ENCODE peak calls at places on chromosomes 7 and 10, in ten cellular contexts. One of them, this sample, is unnamed.

GRCh38 chr7:31372538-31372937 is 32.0 kb upstream of the NEUROD6 start:
- DNase-seq in hepatocyte: no peak
- DNase-seq in gastrocnemius medialis: no peak
- DNase-seq in pancreas: no peak
- DNase-seq in cardiac fibroblast: no peak
- DNase-seq in brain microvascular endothelial cell: no peak
- DNase-seq in right lobe of liver: no peak
- DNase-seq in sigmoid colon: no peak
- DNase-seq in endothelial cell of umbilical vein: no peak
- DNase-seq in cardiac muscle cell: no peak
- DNase-seq in this sample: no peak

GRCh38 chr10:97074256-97075145 is 111.3 kb downstream of the SLIT1 start:
- DNase-seq in brain microvascular endothelial cell: no peak
- DNase-seq in endothelial cell of umbilical vein: no peak
- DNase-seq in gastrocnemius medialis: no peak
- DNase-seq in cardiac muscle cell: no peak
- DNase-seq in right lobe of liver: no peak
- DNase-seq in cardiac fibroblast: no peak
- DNase-seq in hepatocyte: no peak
- DNase-seq in pancreas: no peak
- DNase-seq in sigmoid colon: no peak
- DNase-seq in this sample: no peak

GRCh38 chr10:76408646-76409045 is 977.2 kb downstream of the LRMDA start:
- DNase-seq in brain microvascular endothelial cell: no peak
- DNase-seq in right lobe of liver: no peak
- DNase-seq in sigmoid colon: no peak
- DNase-seq in cardiac fibroblast: no peak
- DNase-seq in hepatocyte: no peak
- DNase-seq in cardiac muscle cell: no peak
- DNase-seq in gastrocnemius medialis: no peak
- DNase-seq in pancreas: no peak
- DNase-seq in endothelial cell of umbilical vein: no peak
- DNase-seq in this sample: no peak

GRCh38 chr10:74083304-74083703 is 67.3 kb downstream of the AP3M1 start:
- DNase-seq in brain microvascular endothelial cell: no peak
- DNase-seq in right lobe of liver: peak; percentile 41
- DNase-seq in pancreas: no peak
- DNase-seq in hepatocyte: no peak
- DNase-seq in sigmoid colon: no peak
- DNase-seq in cardiac fibroblast: no peak
- DNase-seq in endothelial cell of umbilical vein: no peak
- DNase-seq in gastrocnemius medialis: peak; percentile 25
- DNase-seq in cardiac muscle cell: no peak
- DNase-seq in this sample: no peak

GRCh38 chr7:2757361-2757903 is 69.4 kb downstream of the AMZ1 start:
- DNase-seq in hepatocyte: peak; percentile 30
- DNase-seq in endothelial cell of umbilical vein: no peak
- DNase-seq in pancreas: peak; percentile 38
- DNase-seq in cardiac fibroblast: no peak
- DNase-seq in brain microvascular endothelial cell: no peak
- DNase-seq in right lobe of liver: no peak
- DNase-seq in cardiac muscle cell: no peak
- DNase-seq in sigmoid colon: peak; percentile 93
- DNase-seq in gastrocnemius medialis: peak; percentile 75
- DNase-seq in this sample: peak; percentile 20

GRCh38 chr7:111384065-111384891 is 178.0 kb downstream of the IMMP2L start:
- DNase-seq in brain microvascular endothelial cell: peak; percentile 11
- DNase-seq in pancreas: no peak
- DNase-seq in cardiac muscle cell: no peak
- DNase-seq in hepatocyte: peak; percentile 11
- DNase-seq in gastrocnemius medialis: no peak
- DNase-seq in sigmoid colon: no peak
- DNase-seq in cardiac fibroblast: peak; percentile 76
- DNase-seq in endothelial cell of umbilical vein: peak; percentile 36
- DNase-seq in right lobe of liver: no peak
- DNase-seq in this sample: no peak

GRCh38 chr7:87369216-87369615 is 23.8 kb downstream of the CROT start:
- DNase-seq in right lobe of liver: no peak
- DNase-seq in pancreas: no peak
- DNase-seq in cardiac muscle cell: no peak
- DNase-seq in endothelial cell of umbilical vein: no peak
- DNase-seq in cardiac fibroblast: no peak
- DNase-seq in gastrocnemius medialis: no peak
- DNase-seq in brain microvascular endothelial cell: no peak
- DNase-seq in hepatocyte: no peak
- DNase-seq in sigmoid colon: no peak
- DNase-seq in this sample: no peak

GRCh38 chr10:69839696-69840345 is 38.1 kb downstream of the COL13A1 start:
- DNase-seq in sigmoid colon: no peak
- DNase-seq in right lobe of liver: no peak
- DNase-seq in pancreas: no peak
- DNase-seq in gastrocnemius medialis: no peak
- DNase-seq in cardiac fibroblast: peak; percentile 78
- DNase-seq in cardiac muscle cell: peak; percentile 49
- DNase-seq in hepatocyte: no peak
- DNase-seq in endothelial cell of umbilical vein: no peak
- DNase-seq in brain microvascular endothelial cell: peak; percentile 46
- DNase-seq in this sample: no peak

GRCh38 chr7:79217468-79217867 is 236.0 kb downstream of the MAGI2 start:
- DNase-seq in endothelial cell of umbilical vein: peak; percentile 40
- DNase-seq in sigmoid colon: no peak
- DNase-seq in pancreas: no peak
- DNase-seq in hepatocyte: peak; percentile 15
- DNase-seq in cardiac fibroblast: peak; percentile 18
- DNase-seq in right lobe of liver: no peak
- DNase-seq in cardiac muscle cell: no peak
- DNase-seq in brain microvascular endothelial cell: no peak
- DNase-seq in gastrocnemius medialis: no peak
- DNase-seq in this sample: no peak

GRCh38 chr10:128036011-128036615 is 90.1 kb downstream of the MKI67 start:
- DNase-seq in pancreas: no peak
- DNase-seq in brain microvascular endothelial cell: no peak
- DNase-seq in hepatocyte: no peak
- DNase-seq in sigmoid colon: no peak
- DNase-seq in cardiac fibroblast: no peak
- DNase-seq in gastrocnemius medialis: no peak
- DNase-seq in endothelial cell of umbilical vein: no peak
- DNase-seq in cardiac muscle cell: no peak
- DNase-seq in right lobe of liver: no peak
- DNase-seq in this sample: no peak

GRCh38 chr10:73920084-73920483 is 9.2 kb downstream of the PLAU start:
- DNase-seq in gastrocnemius medialis: peak; percentile 41
- DNase-seq in brain microvascular endothelial cell: no peak
- DNase-seq in sigmoid colon: peak; percentile 83
- DNase-seq in pancreas: no peak
- DNase-seq in cardiac muscle cell: no peak
- DNase-seq in endothelial cell of umbilical vein: no peak
- DNase-seq in hepatocyte: no peak
- DNase-seq in right lobe of liver: no peak
- DNase-seq in cardiac fibroblast: peak; percentile 20
- DNase-seq in this sample: peak; percentile 49

GRCh38 chr10:113965683-113966082 is 78.0 kb upstream of the ADRB1 start:
- DNase-seq in cardiac fibroblast: no peak
- DNase-seq in right lobe of liver: no peak
- DNase-seq in hepatocyte: no peak
- DNase-seq in pancreas: no peak
- DNase-seq in gastrocnemius medialis: no peak
- DNase-seq in sigmoid colon: no peak
- DNase-seq in endothelial cell of umbilical vein: no peak
- DNase-seq in brain microvascular endothelial cell: no peak
- DNase-seq in cardiac muscle cell: no peak
- DNase-seq in this sample: no peak

GRCh38 chr10:103517234-103518085 is 24.0 kb downstream of the NEURL1 start:
- DNase-seq in sigmoid colon: no peak
- DNase-seq in hepatocyte: no peak
- DNase-seq in cardiac muscle cell: no peak
- DNase-seq in cardiac fibroblast: no peak
- DNase-seq in pancreas: no peak
- DNase-seq in brain microvascular endothelial cell: no peak
- DNase-seq in gastrocnemius medialis: no peak
- DNase-seq in endothelial cell of umbilical vein: no peak
- DNase-seq in right lobe of liver: no peak
- DNase-seq in this sample: peak; percentile 7

GRCh38 chr10:30057421-30057841 is 2.0 kb downstream of the JCAD start:
- DNase-seq in right lobe of liver: no peak
- DNase-seq in brain microvascular endothelial cell: no peak
- DNase-seq in endothelial cell of umbilical vein: peak; percentile 65
- DNase-seq in pancreas: no peak
- DNase-seq in sigmoid colon: no peak
- DNase-seq in cardiac fibroblast: peak; percentile 21
- DNase-seq in cardiac muscle cell: no peak
- DNase-seq in hepatocyte: no peak
- DNase-seq in gastrocnemius medialis: no peak
- DNase-seq in this sample: no peak

GRCh38 chr7:143490719-143491306 is 13.1 kb downstream of the TAS2R41 start:
- DNase-seq in cardiac muscle cell: peak; percentile 13
- DNase-seq in right lobe of liver: peak; percentile 33
- DNase-seq in sigmoid colon: no peak
- DNase-seq in brain microvascular endothelial cell: no peak
- DNase-seq in pancreas: no peak
- DNase-seq in gastrocnemius medialis: no peak
- DNase-seq in endothelial cell of umbilical vein: peak; percentile 58
- DNase-seq in hepatocyte: peak; percentile 50
- DNase-seq in cardiac fibroblast: peak; percentile 60
- DNase-seq in this sample: no peak
- TF ChIP-seq CTCF in cardiac muscle cell: peak; percentile 72
- TF ChIP-seq CTCF in right lobe of liver: peak; percentile 39
- TF ChIP-seq CTCF in sigmoid colon: no peak
- TF ChIP-seq CTCF in brain microvascular endothelial cell: peak; percentile 74
- TF ChIP-seq CTCF in pancreas: peak; percentile 10
- TF ChIP-seq CTCF in gastrocnemius medialis: no peak
- TF ChIP-seq CTCF in endothelial cell of umbilical vein: peak; percentile 60
- TF ChIP-seq CTCF in hepatocyte: peak; percentile 57
- TF ChIP-seq CTCF in cardiac fibroblast: peak; percentile 87
- TF ChIP-seq CTCF in this sample: peak; percentile 38

GRCh38 chr7:93799750-93800357 is 90.7 kb downstream of the TFPI2 start:
- DNase-seq in right lobe of liver: no peak
- DNase-seq in pancreas: no peak
- DNase-seq in hepatocyte: peak; percentile 18
- DNase-seq in sigmoid colon: no peak
- DNase-seq in gastrocnemius medialis: no peak
- DNase-seq in brain microvascular endothelial cell: no peak
- DNase-seq in cardiac muscle cell: peak; percentile 19
- DNase-seq in cardiac fibroblast: peak; percentile 64
- DNase-seq in endothelial cell of umbilical vein: peak; percentile 43
- DNase-seq in this sample: peak; percentile 22
- TF ChIP-seq CTCF in right lobe of liver: peak; percentile 8
- TF ChIP-seq CTCF in pancreas: peak; percentile 33
- TF ChIP-seq CTCF in hepatocyte: peak; percentile 59
- TF ChIP-seq CTCF in sigmoid colon: no peak
- TF ChIP-seq CTCF in gastrocnemius medialis: no peak
- TF ChIP-seq CTCF in brain microvascular endothelial cell: peak; percentile 37
- TF ChIP-seq CTCF in cardiac muscle cell: peak; percentile 63
- TF ChIP-seq CTCF in cardiac fibroblast: peak; percentile 47
- TF ChIP-seq CTCF in endothelial cell of umbilical vein: peak; percentile 32
- TF ChIP-seq CTCF in this sample: peak; percentile 47

DNA sequence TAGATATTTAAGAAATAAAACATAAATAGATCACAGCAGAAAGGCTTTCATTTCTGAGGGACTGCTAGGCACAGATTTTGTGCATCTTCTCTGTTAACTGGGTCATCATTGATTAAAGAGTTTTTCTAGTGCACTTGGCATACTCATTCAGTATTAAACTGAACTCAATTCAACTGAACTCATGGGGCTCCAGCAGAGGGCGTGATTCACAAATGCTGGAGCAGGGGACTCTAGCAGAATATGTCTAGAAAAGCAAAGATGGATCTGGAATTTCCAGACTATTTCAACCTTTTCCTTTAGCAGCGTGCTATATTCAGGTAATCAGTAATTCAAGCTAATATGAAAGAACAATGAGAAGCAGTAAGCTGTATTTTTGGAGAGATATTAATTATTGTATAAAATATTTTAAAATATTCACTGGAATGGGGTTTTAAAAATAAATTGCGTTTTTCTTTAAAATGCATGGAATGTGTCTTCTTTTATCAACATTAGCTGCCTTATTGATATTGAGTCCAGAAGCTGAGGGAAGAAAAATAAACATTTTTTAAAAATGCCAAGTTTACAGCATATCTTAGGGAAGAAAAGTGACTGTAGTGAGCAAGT is 296.8 kb upstream of the CACNA2D1 start:
- DNase-seq in cardiac muscle cell: peak; percentile 79
- DNase-seq in pancreas: no peak
- DNase-seq in hepatocyte: peak; percentile 72
- DNase-seq in cardiac fibroblast: peak; percentile 74
- DNase-seq in gastrocnemius medialis: no peak
- DNase-seq in right lobe of liver: peak; percentile 21
- DNase-seq in brain microvascular endothelial cell: peak; percentile 69
- DNase-seq in endothelial cell of umbilical vein: peak; percentile 51
- DNase-seq in sigmoid colon: no peak
- DNase-seq in this sample: peak; percentile 3
- TF ChIP-seq CTCF in cardiac muscle cell: peak; percentile 86
- TF ChIP-seq CTCF in pancreas: no peak
- TF ChIP-seq CTCF in hepatocyte: peak; percentile 66
- TF ChIP-seq CTCF in cardiac fibroblast: peak; percentile 83
- TF ChIP-seq CTCF in gastrocnemius medialis: no peak
- TF ChIP-seq CTCF in right lobe of liver: peak; percentile 22
- TF ChIP-seq CTCF in brain microvascular endothelial cell: peak; percentile 90
- TF ChIP-seq CTCF in endothelial cell of umbilical vein: peak; percentile 64
- TF ChIP-seq CTCF in sigmoid colon: no peak
- TF ChIP-seq CTCF in this sample: peak; percentile 27

GRCh38 chr7:115679976-115680375 is 350.6 kb downstream of the TFEC start:
- DNase-seq in cardiac fibroblast: peak; percentile 51
- DNase-seq in hepatocyte: peak; percentile 58
- DNase-seq in cardiac muscle cell: peak; percentile 63
- DNase-seq in sigmoid colon: no peak
- DNase-seq in pancreas: peak; percentile 22
- DNase-seq in endothelial cell of umbilical vein: peak; percentile 45
- DNase-seq in right lobe of liver: no peak
- DNase-seq in brain microvascular endothelial cell: peak; percentile 49
- DNase-seq in gastrocnemius medialis: no peak
- DNase-seq in this sample: peak; percentile 5

GRCh38 chr7:115679423-115679822 is 351.1 kb downstream of the TFEC start:
- DNase-seq in right lobe of liver: no peak
- DNase-seq in gastrocnemius medialis: no peak
- DNase-seq in brain microvascular endothelial cell: no peak
- DNase-seq in sigmoid colon: no peak
- DNase-seq in pancreas: no peak
- DNase-seq in endothelial cell of umbilical vein: no peak
- DNase-seq in cardiac muscle cell: no peak
- DNase-seq in hepatocyte: no peak
- DNase-seq in cardiac fibroblast: no peak
- DNase-seq in this sample: no peak

GRCh38 chr7:115676707-115677106 is 353.9 kb downstream of the TFEC start:
- DNase-seq in cardiac muscle cell: no peak
- DNase-seq in gastrocnemius medialis: no peak
- DNase-seq in endothelial cell of umbilical vein: no peak
- DNase-seq in right lobe of liver: no peak
- DNase-seq in hepatocyte: no peak
- DNase-seq in pancreas: no peak
- DNase-seq in cardiac fibroblast: no peak
- DNase-seq in sigmoid colon: no peak
- DNase-seq in brain microvascular endothelial cell: no peak
- DNase-seq in this sample: no peak

GRCh38 chr7:115678049-115678982 is 352.2 kb downstream of the TFEC start:
- DNase-seq in cardiac muscle cell: no peak
- DNase-seq in right lobe of liver: peak; percentile 33
- DNase-seq in cardiac fibroblast: peak; percentile 4
- DNase-seq in endothelial cell of umbilical vein: no peak
- DNase-seq in hepatocyte: peak; percentile 30
- DNase-seq in pancreas: peak; percentile 64
- DNase-seq in brain microvascular endothelial cell: peak; percentile 12
- DNase-seq in sigmoid colon: no peak
- DNase-seq in gastrocnemius medialis: no peak
- DNase-seq in this sample: no peak

GRCh38 chr7:115676080-115676479 is 354.5 kb downstream of the TFEC start:
- DNase-seq in endothelial cell of umbilical vein: peak; percentile 14
- DNase-seq in pancreas: no peak
- DNase-seq in sigmoid colon: peak; percentile 70
- DNase-seq in hepatocyte: peak; percentile 28
- DNase-seq in gastrocnemius medialis: no peak
- DNase-seq in brain microvascular endothelial cell: peak; percentile 56
- DNase-seq in cardiac fibroblast: peak; percentile 15
- DNase-seq in right lobe of liver: peak; percentile 25
- DNase-seq in cardiac muscle cell: no peak
- DNase-seq in this sample: no peak
- TF ChIP-seq CTCF in endothelial cell of umbilical vein: no peak
- TF ChIP-seq CTCF in pancreas: no peak
- TF ChIP-seq CTCF in sigmoid colon: no peak
- TF ChIP-seq CTCF in hepatocyte: peak; percentile 55
- TF ChIP-seq CTCF in gastrocnemius medialis: no peak
- TF ChIP-seq CTCF in brain microvascular endothelial cell: peak; percentile 54
- TF ChIP-seq CTCF in cardiac fibroblast: no peak
- TF ChIP-seq CTCF in right lobe of liver: no peak
- TF ChIP-seq CTCF in cardiac muscle cell: peak; percentile 38
- TF ChIP-seq CTCF in this sample: no peak